ENCODE peak calls at places on chromosomes 2 and 18, in nine cellular contexts. R is lower leg skin, M is uterus, Z is GM12892, J is sigmoid colon, E is stomach, X is heart left ventricle, B is K562, A is endothelial cell of umbilical vein. U is an unnamed sample.
A peak's percentile ranks its signal among the peaks of the same experiment; 100 is the strongest.

GRCh38 chr2:37852585-37853014 is 72.5 kb upstream of the RMDN2 start:
- DNase-seq in R (no peak), M (no peak), Z (no peak), J (no peak), E (no peak), X (no peak), B (no peak), A (no peak), U (no peak)

GRCh38 chr2:23360571-23361125 is 24.3 kb upstream of the KLHL29 start:
- DNase-seq in R (no peak), M (no peak), Z (no peak), J (no peak), E (no peak), X (no peak), B (peak; percentile 23), A (no peak), U (no peak)

GRCh38 chr2:210225461-210225798 is 183 bp upstream of the ACADL start:
- DNase-seq in R (no peak), M (no peak), Z (no peak), J (no peak), E (no peak), X (no peak), B (no peak), A (peak; percentile 15), U (no peak)

GRCh38 chr18:30763913-30764350 is 278.6 kb downstream of the DSC3 start:
- DNase-seq in R (no peak), M (no peak), Z (no peak), J (no peak), E (no peak), X (no peak), B (no peak), A (no peak), U (no peak)

GRCh38 chr2:234808907-234809306 is 142.9 kb upstream of the SH3BP4 start:
- DNase-seq in R (no peak), M (no peak), Z (no peak), J (no peak), E (no peak), X (no peak), B (no peak), A (no peak), U (no peak)

GRCh38 chr2:26067980-26068507 is 34.2 kb downstream of the RAB10 start:
- DNase-seq in R (no peak), M (no peak), Z (no peak), J (no peak), E (no peak), X (no peak), B (no peak), A (peak; percentile 6), U (no peak)

GRCh38 chr2:52428224-52428623 is 1339.4 kb upstream of the CHAC2 start:
- DNase-seq in R (no peak), M (no peak), Z (no peak), J (no peak), E (no peak), X (no peak), B (no peak), A (no peak), U (no peak)

GRCh38 chr2:27885246-27885645 is 4.9 kb downstream of the RBKS start:
- DNase-seq in R (no peak), M (no peak), Z (no peak), J (no peak), E (no peak), X (no peak), B (no peak), A (no peak), U (no peak)

GRCh38 chr18:20971886-20972267 is 139.7 kb downstream of the ROCK1 start:
- DNase-seq in R (no peak), M (no peak), Z (no peak), J (no peak), E (no peak), X (no peak), B (peak; percentile 23), A (peak; percentile 42), U (no peak)

GRCh38 chr2:12501469-12502147 is 215.1 kb upstream of the TRIB2 start:
- DNase-seq in R (peak; percentile 51), M (peak; percentile 63), Z (peak; percentile 26), J (peak; percentile 69), E (no peak), X (peak; percentile 72), B (no peak), A (peak; percentile 39), U (no peak)

GRCh38 chr18:77539860-77540259 is 290.2 kb downstream of the GALR1 start:
- DNase-seq in R (no peak), M (no peak), Z (no peak), J (no peak), E (no peak), X (no peak), B (no peak), A (no peak), U (no peak)

GRCh38 chr2:85470850-85471800 is 52.6 kb downstream of the SH2D6 start:
- DNase-seq in R (no peak), M (no peak), Z (no peak), J (peak; percentile 61), E (peak; percentile 64), X (no peak), B (no peak), A (peak; percentile 22), U (no peak)

GRCh38 chr2:64485961-64486360 is 32.0 kb downstream of the LGALSL start:
- DNase-seq in R (peak; percentile 78), M (no peak), Z (no peak), J (peak; percentile 64), E (no peak), X (peak; percentile 56), B (no peak), A (no peak), U (no peak)

GRCh38 chr2:216678813-216679657 is 16.3 kb downstream of the IGFBP5 start:
- DNase-seq in R (no peak), M (no peak), Z (no peak), J (peak; percentile 63), E (no peak), X (no peak), B (no peak), A (no peak), U (no peak)

GRCh38 chr2:98726735-98727368 is 4.1 kb downstream of the MGAT4A start:
- DNase-seq in R (no peak), M (no peak), Z (no peak), J (no peak), E (no peak), X (no peak), B (no peak), A (no peak), U (no peak)

DNA sequence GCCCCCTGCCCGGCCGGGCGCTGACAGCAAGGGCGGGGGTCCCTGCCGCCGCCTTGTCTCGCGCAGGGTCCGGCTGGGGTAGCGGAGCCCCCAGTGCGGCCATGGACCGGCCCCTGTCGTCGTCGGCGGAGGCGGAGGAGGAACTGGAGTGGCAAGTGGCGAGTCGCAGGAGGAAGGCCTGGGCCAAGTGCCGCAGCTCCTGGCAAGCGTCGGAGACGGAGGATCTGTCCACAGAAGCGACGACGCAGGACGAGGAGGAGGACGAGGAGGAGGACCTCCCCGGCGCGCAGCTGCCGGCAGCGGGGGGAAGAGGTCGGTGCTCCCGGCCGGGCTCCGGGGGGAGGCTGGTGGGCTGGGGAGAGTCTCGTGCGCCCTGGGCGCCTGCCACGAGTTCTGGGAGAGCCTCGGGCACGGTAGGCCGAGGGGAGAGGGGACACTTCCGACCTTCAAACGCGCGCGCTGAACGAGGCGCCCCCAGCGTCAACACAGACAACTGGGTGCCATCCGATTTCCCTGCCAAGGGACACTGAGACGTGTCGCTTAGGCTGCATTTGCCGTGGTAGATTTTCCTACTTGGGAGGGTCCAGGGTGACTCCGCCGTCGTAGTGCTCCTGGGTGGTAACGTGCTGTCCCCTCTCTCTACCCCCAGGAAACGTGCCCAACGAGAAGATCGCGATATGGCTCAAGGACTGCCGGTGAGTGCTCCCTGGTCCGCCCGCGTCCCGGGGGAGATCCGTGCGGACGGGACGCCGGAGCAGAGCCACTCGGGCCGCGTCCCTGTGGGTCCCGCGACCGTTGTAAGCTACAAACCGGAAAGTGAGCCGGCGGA is 650 bp downstream of the ITPRID2 start:
- DNase-seq in R (peak; percentile 57), M (peak; percentile 57), Z (peak; percentile 34), J (peak; percentile 86), E (peak; percentile 71), X (peak; percentile 83), B (peak; percentile 59), A (peak; percentile 82), U (peak; percentile 42)
- TF ChIP-seq POLR2A in R (no peak), M (peak; percentile 6), Z (peak; percentile 45), J (peak; percentile 21), E (no peak), X (no peak), B (peak; percentile 86), A (peak; percentile 35), U (peak; percentile 45)

DNA sequence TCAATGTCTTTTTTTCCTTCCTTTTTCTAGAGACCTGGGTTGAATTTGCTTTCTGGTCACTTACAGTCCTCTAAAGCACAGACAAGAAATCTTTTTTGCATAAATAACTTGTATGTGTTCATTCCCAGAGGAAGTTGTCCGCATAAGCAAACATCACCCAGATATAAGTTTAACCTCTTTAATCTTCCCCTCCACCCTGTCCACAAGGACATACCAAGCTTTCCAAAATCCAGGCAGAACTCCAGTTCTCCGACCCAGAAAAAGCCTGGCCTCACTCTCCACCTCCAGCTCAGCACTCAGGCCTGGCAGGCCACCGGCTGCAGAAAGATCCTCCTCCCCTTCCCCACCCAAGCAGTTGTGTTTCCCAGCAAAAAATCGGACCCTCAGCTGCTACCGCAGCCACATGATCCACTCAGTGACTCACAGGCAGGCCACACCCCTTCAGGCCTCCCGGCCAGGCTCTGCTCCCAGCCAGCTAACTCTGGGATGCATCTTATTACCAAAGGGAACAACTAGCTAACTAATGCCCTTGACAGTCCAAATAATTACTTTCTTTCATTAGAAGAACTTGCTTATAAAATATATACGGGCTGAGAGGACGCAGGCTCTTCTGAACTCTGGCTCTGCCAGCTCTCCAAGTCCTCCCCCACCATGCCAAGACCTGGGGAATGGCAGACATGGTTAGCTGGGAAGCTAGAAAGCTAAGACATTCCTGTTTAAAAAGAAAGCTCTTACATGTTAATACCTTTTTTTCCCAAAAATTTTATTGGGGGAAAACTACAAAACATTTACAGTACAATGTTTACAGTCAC is 4.5 kb downstream of the ZFP36L2 start:
- DNase-seq in R (peak; percentile 91), M (peak; percentile 94), Z (no peak), J (peak; percentile 97), E (peak; percentile 83), X (peak; percentile 93), B (peak; percentile 68), A (peak; percentile 93), U (peak; percentile 35)
- TF ChIP-seq POLR2A in R (no peak), M (peak; percentile 51), Z (peak; percentile 79), J (peak; percentile 49), E (no peak), X (no peak), B (peak; percentile 81), A (peak; percentile 71), U (no peak)

GRCh38 chr18:10559566-10560456 is 34.0 kb downstream of the NAPG start:
- DNase-seq in R (no peak), M (no peak), Z (peak; percentile 25), J (peak; percentile 69), E (no peak), X (peak; percentile 34), B (no peak), A (peak; percentile 33), U (no peak)
- TF ChIP-seq POLR2A in R (no peak), M (no peak), Z (no peak), J (no peak), E (no peak), X (no peak), B (no peak), A (no peak), U (no peak)

DNA sequence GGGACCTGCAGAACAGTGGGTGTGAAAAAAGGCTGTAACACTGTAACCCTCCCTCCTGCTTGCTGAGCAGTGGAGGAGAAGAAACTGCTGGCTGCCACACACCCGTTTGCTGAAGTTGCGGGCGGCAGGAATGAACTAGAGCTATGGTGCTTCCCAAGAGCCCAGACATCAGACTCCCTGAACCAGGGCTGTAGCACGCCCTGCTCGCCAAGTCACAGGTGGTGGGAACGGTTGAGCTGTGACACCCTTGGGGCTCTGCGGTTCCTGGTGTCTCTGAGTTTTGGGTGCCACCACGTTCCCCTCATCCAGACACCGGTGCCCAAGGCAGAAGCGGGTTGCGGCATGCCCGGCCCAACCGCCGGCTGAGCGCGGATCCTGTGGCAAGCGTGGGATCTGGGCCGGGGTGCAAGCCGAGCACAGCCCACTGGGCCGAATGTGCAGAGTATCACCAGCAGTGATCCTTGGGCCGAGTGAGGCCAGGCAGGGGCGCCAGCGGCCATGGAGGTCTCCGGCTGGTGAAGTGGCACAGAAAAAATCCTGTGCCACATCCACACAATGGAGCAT is 15.0 kb upstream of the ADI1 start:
- DNase-seq in R (no peak), M (no peak), Z (no peak), J (no peak), E (no peak), X (no peak), B (no peak), A (no peak), U (no peak)
- TF ChIP-seq POLR2A in R (no peak), M (no peak), Z (no peak), J (no peak), E (no peak), X (no peak), B (no peak), A (no peak), U (no peak)